ENCODE peak calls at places on chromosomes 2 and 18, in ten cellular contexts. Q is IMR-90, B is left ventricle myocardium inferior, O is heart right ventricle, C is mammary epithelial cell, I is A549, Z is MM.1S, G is lower lobe of right lung, V is tibial nerve, U is neural progenitor cell. F is an unnamed sample. For H3K9me3, the result is how much of the 10 kb centered on the place peaks cover.

GRCh38 chr18:3454365-3455089 is 4.6 kb downstream of the TGIF1 start:
- DNase-seq in Q (peak), B (no peak), O (peak), C (peak), I (no peak), Z (peak), G (no peak), V (peak), U (peak), F (no peak)

GRCh38 chr18:64100136-64100922 is 48.6 kb downstream of the LINC00305 start:
- DNase-seq in Q (no peak), B (no peak), O (no peak), C (no peak), I (no peak), Z (peak), G (no peak), V (no peak), U (peak), F (no peak)

GRCh38 chr2:37456479-37456878 is 112.0 kb downstream of the QPCT start:
- DNase-seq in Q (no peak), B (no peak), O (no peak), C (no peak), I (no peak), Z (no peak), G (no peak), V (no peak), U (no peak), F (no peak)

GRCh38 chr2:105792561-105792960 is 47.8 kb downstream of the NCK2 start:
- DNase-seq in Q (no peak), B (no peak), O (no peak), C (no peak), I (no peak), Z (no peak), G (no peak), V (no peak), U (no peak), F (no peak)

GRCh38 chr2:112053917-112054846 is 887 bp upstream of the TMEM87B start:
- DNase-seq in Q (peak), B (peak), O (peak), C (peak), I (peak), Z (peak), G (peak), V (peak), U (peak), F (peak)

GRCh38 chr18:26336572-26336971 is 110.3 kb downstream of the TAF4B start:
- DNase-seq in Q (no peak), B (no peak), O (no peak), C (no peak), I (no peak), Z (no peak), G (no peak), V (no peak), U (no peak), F (no peak)

GRCh38 chr2:38315707-38316333 is 61.3 kb downstream of the ATL2 start:
- DNase-seq in Q (peak), B (no peak), O (peak), C (peak), I (peak), Z (peak), G (no peak), V (peak), U (peak), F (no peak)

GRCh38 chr18:59123588-59124369 is 15.9 kb upstream of the SEC11C start:
- DNase-seq in Q (peak), B (no peak), O (no peak), C (peak), I (peak), Z (no peak), G (no peak), V (no peak), U (no peak), F (no peak)

GRCh38 chr2:184596819-184597411 is 1.4 kb upstream of the ZNF804A start:
- DNase-seq in Q (peak), B (no peak), O (no peak), C (no peak), I (no peak), Z (peak), G (no peak), V (no peak), U (peak), F (no peak)

GRCh38 chr2:220855296-220855695 is 716.8 kb downstream of the EPHA4 start:
- DNase-seq in Q (peak), B (no peak), O (peak), C (peak), I (no peak), Z (no peak), G (no peak), V (no peak), U (no peak), F (no peak)

GRCh38 chr2:130371723-130372054 is 15.8 kb downstream of the PTPN18 start:
- DNase-seq in Q (peak), B (no peak), O (no peak), C (no peak), I (peak), Z (no peak), G (peak), V (no peak), U (no peak), F (no peak)

GRCh38 chr2:217417536-217417935 is 557.7 kb upstream of the TNP1 start:
- DNase-seq in Q (no peak), B (no peak), O (no peak), C (no peak), I (no peak), Z (no peak), G (no peak), V (no peak), U (no peak), F (no peak)

GRCh38 chr18:32847719-32848118 is 74.9 kb upstream of the KLHL14 start:
- DNase-seq in Q (no peak), B (no peak), O (no peak), C (no peak), I (no peak), Z (no peak), G (no peak), V (no peak), U (peak), F (no peak)

GRCh38 chr2:38750793-38751042 is 443 bp downstream of the SRSF7 start:
- DNase-seq in Q (no peak), B (peak), O (peak), C (no peak), I (peak), Z (peak), G (peak), V (peak), U (peak), F (no peak)

GRCh38 chr18:69162649-69163048 is 238.0 kb upstream of the DOK6 start:
- DNase-seq in Q (no peak), B (no peak), O (no peak), C (no peak), I (no peak), Z (no peak), G (no peak), V (no peak), U (no peak), F (no peak)

GRCh38 chr2:207399301-207399700 is 130.5 kb upstream of the CREB1 start:
- DNase-seq in Q (no peak), B (no peak), O (no peak), C (no peak), I (no peak), Z (no peak), G (no peak), V (no peak), U (peak), F (no peak)

GRCh38 chr2:27640722-27641245 is 11.9 kb downstream of the GPN1 start:
- DNase-seq in Q (no peak), B (no peak), O (no peak), C (no peak), I (no peak), Z (no peak), G (no peak), V (no peak), U (no peak), F (no peak)

GRCh38 chr2:111704246-111704645 is 179.7 kb downstream of the ANAPC1 start:
- DNase-seq in Q (peak), B (no peak), O (no peak), C (peak), I (peak), Z (no peak), G (no peak), V (no peak), U (no peak), F (no peak)

GRCh38 chr2:30797381-30798015 is 9.7 kb downstream of the CAPN13 start:
- DNase-seq in Q (no peak), B (no peak), O (no peak), C (no peak), I (no peak), Z (no peak), G (no peak), V (no peak), U (no peak), F (no peak)

GRCh38 chr18:68564961-68565360 is 149.9 kb downstream of the TMX3 start:
- DNase-seq in Q (no peak), B (no peak), O (no peak), C (no peak), I (no peak), Z (no peak), G (no peak), V (no peak), U (no peak), F (no peak)

DNA sequence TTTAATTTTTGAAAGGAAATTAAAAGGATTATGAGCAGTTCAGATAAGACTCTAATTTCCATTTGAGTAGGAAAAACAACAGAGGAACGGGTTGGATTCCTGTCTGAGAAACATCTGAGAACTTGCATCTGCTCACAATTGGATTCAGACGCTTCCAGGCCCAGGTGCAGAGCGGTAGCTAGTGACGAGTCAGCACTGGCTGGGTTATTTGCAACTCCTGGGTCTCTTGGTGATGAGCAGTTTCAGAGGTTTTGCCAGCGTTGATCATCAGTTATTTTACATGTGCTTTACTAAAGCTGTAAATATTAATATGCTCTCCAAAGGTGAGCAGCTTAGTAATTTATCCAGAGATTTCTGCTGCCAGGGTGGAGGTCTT is 39.0 kb upstream of the B3GNT7 start:
- DNase-seq in Q (peak), B (no peak), O (no peak), C (no peak), I (no peak), Z (peak), G (no peak), V (no peak), U (no peak), F (peak)
- H3K9me3 ChIP-seq in Q (under half), B (under half), O (under half), C (under half), I (under half), Z (under half), G (under half), V (under half), U (under half), F (under half)

GRCh38 chr18:13890962-13891361 is 24.4 kb downstream of the MC2R start:
- DNase-seq in Q (no peak), B (no peak), O (no peak), C (no peak), I (no peak), Z (no peak), G (no peak), V (no peak), U (no peak), F (no peak)
- H3K9me3 ChIP-seq in Q (under half), B (under half), O (under half), C (under half), I (under half), Z (under half), G (under half), V (under half), U (under half), F (under half)

DNA sequence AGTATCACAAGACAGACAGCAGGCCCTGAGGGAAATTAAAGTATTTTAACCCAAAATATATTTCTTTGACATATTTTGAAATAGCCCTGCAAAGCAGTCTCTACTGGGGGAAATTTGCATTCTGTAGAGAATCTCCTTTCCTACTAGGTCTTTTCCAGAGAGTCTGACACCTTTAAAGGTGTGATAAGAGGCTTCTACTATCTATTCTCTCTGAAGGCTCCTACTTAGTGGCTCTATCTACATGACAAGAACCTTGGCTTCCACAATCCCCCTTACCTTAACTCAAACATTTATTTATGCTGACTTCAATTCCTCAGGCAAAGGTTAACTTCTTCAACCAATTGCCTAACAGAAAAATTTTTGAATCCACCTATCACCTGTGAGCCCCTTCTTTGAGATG is 174.6 kb upstream of the GALNT5 start:
- DNase-seq in Q (no peak), B (no peak), O (no peak), C (no peak), I (no peak), Z (no peak), G (no peak), V (no peak), U (no peak), F (no peak)
- H3K9me3 ChIP-seq in Q (under half), B (under half), O (under half), C (under half), I (under half), Z (under half), G (under half), V (under half), U (under half), F (under half)

DNA sequence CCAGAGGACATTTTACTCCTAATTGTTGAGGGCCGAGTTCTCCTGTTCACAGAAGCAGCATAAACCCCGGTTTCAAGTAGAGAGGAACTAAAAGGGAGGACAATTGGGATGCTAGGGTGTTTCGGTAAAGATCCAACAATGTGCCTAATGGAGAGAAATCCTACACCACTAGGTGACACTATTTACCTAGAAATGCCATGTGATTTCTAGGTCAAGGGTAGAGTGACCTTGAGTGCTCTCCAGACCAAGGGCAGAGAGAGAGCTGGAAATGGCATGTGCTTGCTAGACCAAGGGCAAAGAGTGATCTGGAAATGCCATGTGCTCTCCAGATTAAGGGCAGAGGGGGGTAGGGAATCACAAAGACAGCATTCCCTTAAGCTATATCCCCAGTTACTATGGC is 472.0 kb downstream of the DCDC2C start:
- DNase-seq in Q (no peak), B (no peak), O (no peak), C (no peak), I (no peak), Z (peak), G (no peak), V (no peak), U (no peak), F (no peak)
- H3K9me3 ChIP-seq in Q (under half), B (half or more), O (half or more), C (under half), I (under half), Z (under half), G (under half), V (under half), U (under half), F (under half)

GRCh38 chr2:40281021-40281940 is 170.6 kb downstream of the SLC8A1 start:
- DNase-seq in Q (peak), B (no peak), O (peak), C (peak), I (no peak), Z (peak), G (no peak), V (no peak), U (no peak), F (no peak)
- H3K9me3 ChIP-seq in Q (under half), B (under half), O (under half), C (under half), I (under half), Z (under half), G (under half), V (under half), U (under half), F (under half)

DNA sequence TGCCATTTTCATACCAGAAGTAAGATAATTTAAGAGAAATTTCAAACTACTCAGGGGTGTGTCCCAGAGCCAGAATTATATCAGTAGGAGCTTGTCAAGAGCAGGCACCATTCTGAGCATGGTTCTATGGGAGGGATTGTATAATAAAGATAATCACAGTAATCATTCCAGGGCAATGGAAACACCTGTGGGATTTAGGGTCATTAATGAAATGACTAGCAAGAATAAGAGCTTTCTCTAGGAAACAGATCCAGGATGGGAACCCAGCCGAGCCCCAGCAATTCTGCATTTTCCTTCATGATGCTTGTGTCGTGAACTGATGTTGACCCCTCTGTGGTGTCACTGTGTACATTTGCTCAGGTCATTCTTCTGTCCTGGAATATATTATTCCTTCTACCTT is 687.9 kb upstream of the KLHL29 start:
- DNase-seq in Q (no peak), B (no peak), O (no peak), C (no peak), I (no peak), Z (no peak), G (no peak), V (no peak), U (no peak), F (no peak)
- H3K9me3 ChIP-seq in Q (under half), B (under half), O (under half), C (under half), I (under half), Z (under half), G (under half), V (under half), U (under half), F (under half)

GRCh38 chr2:67583185-67583584 is 186.1 kb downstream of the ETAA1 start:
- DNase-seq in Q (no peak), B (no peak), O (no peak), C (no peak), I (no peak), Z (no peak), G (no peak), V (no peak), U (no peak), F (no peak)
- H3K9me3 ChIP-seq in Q (under half), B (half or more), O (half or more), C (under half), I (half or more), Z (under half), G (under half), V (under half), U (under half), F (under half)

GRCh38 chr2:29160184-29160583 is 45.0 kb downstream of the CLIP4 start:
- DNase-seq in Q (no peak), B (no peak), O (no peak), C (no peak), I (no peak), Z (no peak), G (no peak), V (no peak), U (no peak), F (no peak)

GRCh38 chr2:29155578-29155977 is 40.4 kb downstream of the CLIP4 start:
- DNase-seq in Q (peak), B (no peak), O (no peak), C (no peak), I (no peak), Z (no peak), G (no peak), V (no peak), U (peak), F (no peak)

GRCh38 chr2:29159125-29159524 is 43.9 kb downstream of the CLIP4 start:
- DNase-seq in Q (no peak), B (no peak), O (no peak), C (no peak), I (no peak), Z (no peak), G (no peak), V (no peak), U (no peak), F (no peak)

GRCh38 chr2:29154610-29155009 is 39.4 kb downstream of the CLIP4 start:
- DNase-seq in Q (no peak), B (no peak), O (no peak), C (no peak), I (no peak), Z (no peak), G (no peak), V (no peak), U (no peak), F (no peak)

DNA sequence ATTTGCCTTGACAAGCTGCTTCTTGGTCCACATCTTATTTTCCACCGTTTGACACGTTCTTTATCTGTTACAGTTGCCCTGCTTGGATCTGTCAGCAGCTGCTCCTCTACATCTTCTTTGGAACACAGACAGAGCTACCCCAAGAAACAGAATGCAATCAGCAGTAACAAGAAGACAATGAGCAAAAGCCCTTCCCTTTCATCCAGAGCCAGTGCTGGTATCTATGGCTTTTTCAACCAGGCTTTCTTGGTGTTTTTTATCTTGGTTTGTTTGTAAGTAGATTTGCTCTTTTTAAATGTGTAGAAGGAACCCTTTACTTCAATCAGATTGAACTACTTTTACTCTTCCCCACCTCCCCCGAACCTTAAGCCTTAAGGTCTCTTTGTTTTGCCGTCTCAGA is 41.9 kb downstream of the CLIP4 start:
- DNase-seq in Q (no peak), B (no peak), O (no peak), C (no peak), I (no peak), Z (no peak), G (no peak), V (no peak), U (peak), F (no peak)
- H3K9me3 ChIP-seq in Q (under half), B (under half), O (under half), C (under half), I (under half), Z (under half), G (under half), V (under half), U (under half), F (under half)

GRCh38 chr2:9071032-9071431 is 67.5 kb upstream of the MBOAT2 start:
- DNase-seq in Q (peak), B (no peak), O (no peak), C (peak), I (peak), Z (no peak), G (no peak), V (no peak), U (no peak), F (no peak)

GRCh38 chr2:9071584-9072124 is 68.2 kb upstream of the MBOAT2 start:
- DNase-seq in Q (no peak), B (no peak), O (no peak), C (peak), I (no peak), Z (no peak), G (no peak), V (no peak), U (no peak), F (no peak)

GRCh38 chr2:9065901-9066300 is 62.4 kb upstream of the MBOAT2 start:
- DNase-seq in Q (no peak), B (no peak), O (no peak), C (no peak), I (no peak), Z (no peak), G (no peak), V (no peak), U (no peak), F (no peak)

GRCh38 chr2:9074930-9075329 is 71.4 kb upstream of the MBOAT2 start:
- DNase-seq in Q (no peak), B (no peak), O (no peak), C (peak), I (no peak), Z (no peak), G (no peak), V (no peak), U (no peak), F (no peak)

DNA sequence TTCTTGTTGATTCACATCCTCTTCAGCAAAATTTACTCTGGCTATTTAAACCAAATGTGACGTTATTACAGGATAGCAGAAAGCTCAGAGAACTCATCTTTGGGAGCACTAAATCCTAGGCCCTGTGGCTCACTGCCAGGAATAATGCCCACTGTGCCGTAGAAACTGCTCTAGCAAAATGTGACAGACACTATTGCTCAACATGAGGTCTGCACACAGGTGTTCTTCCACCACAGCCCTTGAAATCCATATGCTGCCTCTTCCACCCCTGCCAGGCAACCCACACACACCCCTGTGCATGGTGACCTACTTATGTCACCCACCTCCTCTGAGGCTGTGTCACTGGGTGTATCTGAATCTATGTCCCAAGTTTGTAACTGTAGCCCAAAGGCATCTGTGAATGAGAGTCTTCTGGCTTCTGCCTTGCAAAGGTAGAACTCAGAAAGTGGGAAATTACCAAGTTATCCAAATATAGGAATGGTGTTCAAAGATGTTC is 66.1 kb upstream of the MBOAT2 start:
- DNase-seq in Q (no peak), B (no peak), O (no peak), C (no peak), I (no peak), Z (no peak), G (no peak), V (no peak), U (no peak), F (no peak)
- H3K9me3 ChIP-seq in Q (under half), B (under half), O (under half), C (under half), I (under half), Z (under half), G (under half), V (under half), U (under half), F (under half)